ENCODE peak calls at places on chromosomes 1 and 21, in seven cellular contexts. D, E, V, T, B, G and L are unnamed samples.

GRCh38 chr1:156892190-156893047 is 1.1 kb upstream of the PEAR1 start:
- DNase-seq in D (peak; percentile 54), E (peak; percentile 93), B (peak; percentile 70), V (peak; percentile 75), T (peak; percentile 91), G (peak; percentile 96), L (peak; percentile 93)

GRCh38 chr1:31798433-31799195 is 17.2 kb downstream of the SPOCD1 start:
- DNase-seq in T (peak; percentile 25), V (no peak), B (no peak), D (peak; percentile 25), G (peak; percentile 42), E (no peak), L (no peak)

GRCh38 chr21:41680444-41681335 is 86.2 kb downstream of the RIPK4 start:
- DNase-seq in G (no peak), T (no peak), V (no peak), E (no peak), B (no peak), D (no peak), L (no peak)

GRCh38 chr1:64505232-64505943 is 35.5 kb downstream of the CACHD1 start:
- DNase-seq in T (no peak), G (peak; percentile 76), B (peak; percentile 4), D (no peak), V (peak; percentile 18), E (no peak), L (peak; percentile 55)

GRCh38 chr1:54982739-54983138 is 2.3 kb downstream of the TMEM61 start:
- DNase-seq in G (peak; percentile 44), E (peak; percentile 19), T (no peak), D (no peak), V (no peak), B (no peak), L (peak; percentile 5)

GRCh38 chr1:159005676-159006075 is 4.0 kb upstream of the IFI16 start:
- DNase-seq in V (no peak), B (no peak), D (no peak), E (no peak), T (no peak), G (no peak), L (peak; percentile 29)

GRCh38 chr1:85573348-85573747 is 7.2 kb upstream of the CCN1 start:
- DNase-seq in B (no peak), E (no peak), V (no peak), G (no peak), T (no peak), D (no peak), L (no peak)

GRCh38 chr1:11568687-11569086 is 85.5 kb downstream of the FBXO2 start:
- DNase-seq in E (no peak), V (no peak), G (no peak), D (no peak), T (no peak), B (no peak), L (no peak)

GRCh38 chr1:54872041-54872342 is 15.0 kb downstream of the DHCR24 start:
- DNase-seq in V (no peak), T (no peak), D (no peak), E (no peak), G (no peak), B (no peak), L (no peak)

GRCh38 chr1:2801535-2802291 is at the start of gene TTC34:
- DNase-seq in G (peak; percentile 59), V (peak; percentile 32), E (no peak), B (no peak), T (no peak), D (no peak), L (no peak)

GRCh38 chr21:20729376-20729775 is 268.8 kb upstream of the NCAM2 start:
- DNase-seq in B (no peak), E (no peak), G (no peak), D (no peak), V (no peak), T (no peak), L (no peak)
- H3K27ac ChIP-seq in B (no peak overlapping the region), E (no peak overlapping the region), G (no peak overlapping the region), D (no peak overlapping the region), V (no peak overlapping the region), T (no peak overlapping the region), L (no peak overlapping the region)

GRCh38 chr21:35139382-35139715 is 90.2 kb upstream of the RUNX1 start:
- DNase-seq in D (no peak), G (no peak), T (no peak), E (no peak), V (no peak), B (no peak), L (no peak)

GRCh38 chr21:35138665-35139381 is 89.7 kb upstream of the RUNX1 start:
- DNase-seq in E (no peak), V (peak; percentile 7), T (no peak), D (no peak), B (no peak), G (no peak), L (no peak)

GRCh38 chr21:35145626-35146236 is 96.6 kb upstream of the RUNX1 start:
- DNase-seq in D (no peak), V (no peak), B (no peak), E (no peak), G (peak; percentile 65), T (no peak), L (no peak)

GRCh38 chr21:35144978-35145377 is 95.9 kb upstream of the RUNX1 start:
- DNase-seq in E (no peak), B (no peak), T (no peak), V (no peak), G (no peak), D (no peak), L (no peak)

GRCh38 chr21:35142036-35142825 is 93.1 kb upstream of the RUNX1 start:
- DNase-seq in G (no peak), V (no peak), D (no peak), E (no peak), B (no peak), T (no peak), L (no peak)
- H3K27ac ChIP-seq in G (no peak overlapping the region), V (no peak overlapping the region), D (no peak overlapping the region), E (no peak overlapping the region), B (no peak overlapping the region), T (no peak overlapping the region), L (no peak overlapping the region)

GRCh38 chr1:211967704-211968103 is 67.7 kb downstream of the INTS7 start:
- DNase-seq in V (no peak), T (no peak), G (no peak), B (no peak), D (no peak), E (no peak), L (no peak)

GRCh38 chr1:211959680-211960079 is 75.7 kb downstream of the INTS7 start:
- DNase-seq in E (no peak), V (no peak), B (no peak), D (no peak), G (no peak), T (no peak), L (no peak)

DNA sequence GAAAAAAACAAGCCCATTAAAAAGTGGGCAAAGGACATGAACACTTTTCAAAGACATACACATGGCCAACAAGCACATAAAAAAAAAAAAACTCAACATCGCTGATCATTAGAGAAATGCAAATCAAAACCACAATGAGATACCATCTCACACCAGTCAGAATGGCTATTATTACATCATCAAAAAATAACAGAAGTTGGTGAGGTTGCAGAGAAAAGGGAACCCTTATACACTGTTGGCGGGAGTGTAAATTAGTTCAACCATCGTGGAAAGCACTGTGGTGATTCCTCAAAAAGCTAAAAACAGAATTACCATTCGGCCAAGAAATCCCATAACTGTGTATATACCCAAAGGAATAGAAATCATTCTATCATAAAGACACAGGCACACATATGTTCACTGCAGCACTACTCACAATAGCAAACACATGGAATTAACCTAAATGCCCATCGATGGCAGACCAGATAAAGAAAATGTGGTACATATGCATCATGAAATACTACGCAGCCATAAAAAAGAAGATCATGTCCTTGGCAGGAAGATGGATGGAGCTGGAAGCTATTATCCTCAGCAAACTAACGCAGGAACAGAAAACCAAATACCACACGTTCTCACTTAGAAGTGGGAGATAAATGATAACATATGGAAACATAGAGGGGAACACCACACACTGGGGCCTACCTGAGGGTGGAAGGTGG is 70.1 kb downstream of the INTS7 start:
- DNase-seq in E (no peak), T (no peak), B (no peak), G (no peak), D (no peak), V (no peak), L (no peak)
- H3K27ac ChIP-seq in E (no peak overlapping the region), T (no peak overlapping the region), B (no peak overlapping the region), G (no peak overlapping the region), D (no peak overlapping the region), V (no peak overlapping the region), L (no peak overlapping the region)

GRCh38 chr1:75083848-75084514 is 50.2 kb upstream of the LHX8 start:
- DNase-seq in V (no peak), T (no peak), D (no peak), E (no peak), G (no peak), B (no peak), L (no peak)
- H3K27ac ChIP-seq in V (no peak overlapping the region), T (no peak overlapping the region), D (no peak overlapping the region), E (no peak overlapping the region), G (no peak overlapping the region), B (no peak overlapping the region), L (no peak overlapping the region)

GRCh38 chr1:227763246-227764018 is 28.2 kb downstream of the SNAP47 start:
- DNase-seq in T (no peak), B (no peak), D (no peak), E (no peak), V (no peak), G (peak; percentile 49), L (no peak)
- H3K27ac ChIP-seq in T (no peak overlapping the region), B (peak overlapping the region; percentile 90), D (no peak overlapping the region), E (no peak overlapping the region), V (no peak overlapping the region), G (no peak overlapping the region), L (peak overlapping the region; percentile 57)